ENCODE peak calls at places on chromosomes 3 and 15, in seven cellular contexts. One of them, this sample, is unnamed.

GRCh38 chr15:38683382-38684242 is 119.0 kb upstream of the RASGRP1 start:
- DNase-seq in mesendoderm: peak; percentile 50
- DNase-seq in H9: peak; percentile 49
- DNase-seq in H1: no peak
- DNase-seq in neuronal stem cell: peak; percentile 32
- DNase-seq in IMR-90: peak; percentile 53
- DNase-seq in trophoblast cell: peak; percentile 81
- DNase-seq in this sample: peak; percentile 50

GRCh38 chr15:77276096-77276495 is 143.8 kb downstream of the PEAK1 start:
- DNase-seq in H1: no peak
- DNase-seq in mesendoderm: no peak
- DNase-seq in trophoblast cell: no peak
- DNase-seq in H9: no peak
- DNase-seq in neuronal stem cell: no peak
- DNase-seq in IMR-90: no peak
- DNase-seq in this sample: no peak

GRCh38 chr15:71313806-71314205 is 198.5 kb downstream of the THSD4 start:
- DNase-seq in IMR-90: peak; percentile 82
- DNase-seq in H9: no peak
- DNase-seq in mesendoderm: no peak
- DNase-seq in neuronal stem cell: peak; percentile 88
- DNase-seq in H1: no peak
- DNase-seq in trophoblast cell: no peak
- DNase-seq in this sample: no peak

GRCh38 chr3:39000008-39000450 is 51.7 kb downstream of the SCN11A start:
- DNase-seq in mesendoderm: peak; percentile 91
- DNase-seq in IMR-90: peak; percentile 79
- DNase-seq in neuronal stem cell: peak; percentile 39
- DNase-seq in H9: peak; percentile 39
- DNase-seq in trophoblast cell: peak; percentile 73
- DNase-seq in H1: no peak
- DNase-seq in this sample: peak; percentile 74

GRCh38 chr3:95627697-95628096 is 1186.7 kb upstream of the EPHA6 start:
- DNase-seq in neuronal stem cell: no peak
- DNase-seq in trophoblast cell: no peak
- DNase-seq in mesendoderm: no peak
- DNase-seq in IMR-90: no peak
- DNase-seq in H1: no peak
- DNase-seq in H9: no peak
- DNase-seq in this sample: no peak

GRCh38 chr15:35071071-35071470 is 14.0 kb downstream of the NANOGP8 start:
- DNase-seq in trophoblast cell: peak; percentile 38
- DNase-seq in H9: no peak
- DNase-seq in IMR-90: no peak
- DNase-seq in mesendoderm: no peak
- DNase-seq in H1: no peak
- DNase-seq in neuronal stem cell: no peak
- DNase-seq in this sample: no peak

GRCh38 chr15:64251658-64252057 is 88.8 kb upstream of the PPIB start:
- DNase-seq in neuronal stem cell: no peak
- DNase-seq in IMR-90: no peak
- DNase-seq in H1: no peak
- DNase-seq in mesendoderm: no peak
- DNase-seq in H9: no peak
- DNase-seq in trophoblast cell: no peak
- DNase-seq in this sample: no peak

GRCh38 chr15:34855397-34855796 is 60.0 kb upstream of the ACTC1 start:
- DNase-seq in IMR-90: peak; percentile 79
- DNase-seq in trophoblast cell: no peak
- DNase-seq in mesendoderm: no peak
- DNase-seq in neuronal stem cell: no peak
- DNase-seq in H9: no peak
- DNase-seq in H1: no peak
- DNase-seq in this sample: peak; percentile 67

GRCh38 chr15:43274136-43274535 is 7.4 kb upstream of the TGM5 start:
- DNase-seq in H1: no peak
- DNase-seq in IMR-90: no peak
- DNase-seq in H9: no peak
- DNase-seq in neuronal stem cell: no peak
- DNase-seq in mesendoderm: no peak
- DNase-seq in trophoblast cell: no peak
- DNase-seq in this sample: no peak

GRCh38 chr3:152160350-152161011 is 108.2 kb upstream of the MBNL1 start:
- DNase-seq in IMR-90: no peak
- DNase-seq in H1: no peak
- DNase-seq in H9: no peak
- DNase-seq in neuronal stem cell: no peak
- DNase-seq in mesendoderm: no peak
- DNase-seq in trophoblast cell: no peak
- DNase-seq in this sample: no peak

GRCh38 chr3:62405117-62405516 is 31.8 kb upstream of the FEZF2 start:
- DNase-seq in IMR-90: no peak
- DNase-seq in neuronal stem cell: no peak
- DNase-seq in H9: no peak
- DNase-seq in H1: no peak
- DNase-seq in mesendoderm: no peak
- DNase-seq in trophoblast cell: no peak
- DNase-seq in this sample: no peak

GRCh38 chr15:69446947-69447346 is 5.7 kb upstream of the RPLP1 start:
- DNase-seq in IMR-90: no peak
- DNase-seq in neuronal stem cell: no peak
- DNase-seq in H9: no peak
- DNase-seq in H1: no peak
- DNase-seq in mesendoderm: no peak
- DNase-seq in trophoblast cell: no peak
- DNase-seq in this sample: no peak

GRCh38 chr3:71189480-71189879 is 394.0 kb downstream of the FOXP1 start:
- DNase-seq in trophoblast cell: no peak
- DNase-seq in H9: no peak
- DNase-seq in H1: no peak
- DNase-seq in neuronal stem cell: no peak
- DNase-seq in mesendoderm: no peak
- DNase-seq in IMR-90: peak; percentile 60
- DNase-seq in this sample: peak; percentile 32

GRCh38 chr3:38165722-38166387 is 518 bp downstream of the OXSR1 start:
- DNase-seq in H9: no peak
- DNase-seq in IMR-90: peak; percentile 46
- DNase-seq in trophoblast cell: peak; percentile 66
- DNase-seq in mesendoderm: peak; percentile 61
- DNase-seq in H1: no peak
- DNase-seq in neuronal stem cell: no peak
- DNase-seq in this sample: peak; percentile 73

GRCh38 chr3:42194943-42195510 is 71.0 kb downstream of the CCK start:
- DNase-seq in trophoblast cell: peak; percentile 93
- DNase-seq in H1: no peak
- DNase-seq in mesendoderm: no peak
- DNase-seq in IMR-90: no peak
- DNase-seq in H9: no peak
- DNase-seq in neuronal stem cell: no peak
- DNase-seq in this sample: no peak

GRCh38 chr15:63524316-63525015 is 20.1 kb downstream of the USP3 start:
- DNase-seq in neuronal stem cell: no peak
- DNase-seq in H9: no peak
- DNase-seq in mesendoderm: no peak
- DNase-seq in H1: no peak
- DNase-seq in trophoblast cell: no peak
- DNase-seq in IMR-90: no peak
- DNase-seq in this sample: no peak

GRCh38 chr3:183244981-183245476 is 8.0 kb upstream of the B3GNT5 start:
- DNase-seq in trophoblast cell: no peak
- DNase-seq in H9: no peak
- DNase-seq in mesendoderm: peak; percentile 68
- DNase-seq in H1: no peak
- DNase-seq in neuronal stem cell: no peak
- DNase-seq in IMR-90: no peak
- DNase-seq in this sample: no peak

GRCh38 chr3:116445291-116445841 is at the start of gene LSAMP:
- DNase-seq in trophoblast cell: no peak
- DNase-seq in H1: peak; percentile 41
- DNase-seq in mesendoderm: peak; percentile 75
- DNase-seq in neuronal stem cell: peak; percentile 78
- DNase-seq in H9: peak; percentile 81
- DNase-seq in IMR-90: peak; percentile 35
- DNase-seq in this sample: peak; percentile 60

GRCh38 chr3:171481011-171481410 is 20.8 kb upstream of the TNIK start:
- DNase-seq in trophoblast cell: no peak
- DNase-seq in H9: no peak
- DNase-seq in neuronal stem cell: no peak
- DNase-seq in H1: no peak
- DNase-seq in mesendoderm: peak; percentile 78
- DNase-seq in IMR-90: no peak
- DNase-seq in this sample: no peak

GRCh38 chr15:89150762-89151305 is 62.6 kb downstream of the ABHD2 start:
- DNase-seq in neuronal stem cell: no peak
- DNase-seq in H9: no peak
- DNase-seq in trophoblast cell: no peak
- DNase-seq in H1: no peak
- DNase-seq in mesendoderm: no peak
- DNase-seq in IMR-90: no peak
- DNase-seq in this sample: no peak

DNA sequence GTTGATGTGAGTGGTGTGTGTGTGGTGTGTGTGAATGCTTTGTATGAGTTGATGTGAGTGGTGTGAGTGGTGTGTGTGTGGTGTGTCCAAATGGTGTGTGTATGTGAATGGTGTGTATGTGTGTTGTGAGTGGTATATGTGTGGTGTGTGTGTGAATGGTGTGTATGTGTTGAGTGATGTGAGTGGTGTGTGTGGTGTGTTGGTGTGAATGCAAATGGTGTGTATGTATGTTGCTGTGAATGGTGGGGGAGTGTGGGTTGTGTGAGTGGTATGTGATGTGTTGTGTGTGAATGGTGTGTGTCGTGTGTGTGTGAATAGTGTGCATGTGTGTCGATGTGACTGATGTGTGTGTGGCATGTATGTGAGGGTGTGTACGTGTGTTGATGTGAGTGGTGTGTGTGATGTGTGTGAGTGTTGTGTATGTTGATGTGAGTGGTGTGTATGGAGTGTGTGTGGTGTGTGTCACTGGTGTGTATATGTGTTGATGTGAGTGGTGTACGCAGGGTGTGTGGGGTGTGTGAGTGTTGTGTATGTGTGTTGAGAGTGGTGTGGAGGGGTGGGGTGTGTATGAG is 40.6 kb downstream of the ARNT2 start:
- DNase-seq in neuronal stem cell: no peak
- DNase-seq in H9: no peak
- DNase-seq in H1: no peak
- DNase-seq in IMR-90: no peak
- DNase-seq in mesendoderm: no peak
- DNase-seq in trophoblast cell: no peak
- DNase-seq in this sample: no peak
- H3K23ac ChIP-seq in neuronal stem cell: peak overlapping the region; percentile 45
- H3K23ac ChIP-seq in H9: no peak overlapping the region
- H3K23ac ChIP-seq in H1: no peak overlapping the region
- H3K23ac ChIP-seq in IMR-90: no peak overlapping the region
- H3K23ac ChIP-seq in mesendoderm: no peak overlapping the region
- H3K23ac ChIP-seq in trophoblast cell: no peak overlapping the region
- H3K23ac ChIP-seq in this sample: no peak overlapping the region

GRCh38 chr3:154115332-154115731 is 5.9 kb upstream of the ARHGEF26 start:
- DNase-seq in IMR-90: no peak
- DNase-seq in H1: no peak
- DNase-seq in trophoblast cell: no peak
- DNase-seq in neuronal stem cell: no peak
- DNase-seq in mesendoderm: no peak
- DNase-seq in H9: no peak
- DNase-seq in this sample: no peak
- H3K23ac ChIP-seq in IMR-90: no peak overlapping the region
- H3K23ac ChIP-seq in H1: no peak overlapping the region
- H3K23ac ChIP-seq in trophoblast cell: no peak overlapping the region
- H3K23ac ChIP-seq in neuronal stem cell: no peak overlapping the region
- H3K23ac ChIP-seq in mesendoderm: no peak overlapping the region
- H3K23ac ChIP-seq in H9: no peak overlapping the region
- H3K23ac ChIP-seq in this sample: no peak overlapping the region

DNA sequence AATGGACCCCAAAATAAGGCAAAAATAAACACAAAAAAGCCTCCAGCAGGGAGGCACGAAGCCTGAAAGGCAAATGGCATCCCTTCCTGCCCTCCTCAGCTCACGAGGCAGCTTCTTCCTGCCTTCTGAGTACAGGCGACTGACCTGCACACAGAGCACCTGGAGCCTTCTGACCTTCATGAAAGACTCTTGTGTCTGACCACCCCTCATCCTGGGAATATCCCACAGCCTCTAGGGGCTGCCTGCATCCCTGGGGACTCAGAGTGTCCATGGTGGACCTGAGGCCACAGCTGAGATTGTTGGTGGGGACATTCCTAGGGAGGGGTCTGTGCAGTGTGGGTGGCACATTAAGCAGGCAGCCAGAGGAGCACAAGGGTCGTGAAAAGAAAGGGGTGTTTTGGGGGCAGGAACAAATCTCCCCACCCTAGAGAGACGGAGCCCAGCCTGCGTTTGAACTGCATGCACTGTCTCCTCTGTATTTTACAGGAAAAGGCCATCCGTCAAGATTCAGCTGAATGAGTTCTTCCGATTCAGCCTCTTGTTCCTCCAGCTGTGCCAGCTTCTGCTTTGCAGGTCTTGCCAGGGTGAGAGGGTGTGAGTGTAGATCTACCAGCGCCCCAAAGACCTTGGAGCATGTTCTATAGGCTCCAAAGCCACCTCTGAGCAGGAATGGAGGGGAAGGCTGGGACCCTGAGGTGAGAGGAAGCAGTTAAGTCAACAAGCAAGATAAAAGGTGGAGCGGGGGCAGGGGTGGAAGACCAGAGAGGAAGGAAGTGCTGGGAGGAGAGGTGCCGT is 80.4 kb upstream of the MEF2A start:
- DNase-seq in H9: no peak
- DNase-seq in H1: no peak
- DNase-seq in IMR-90: no peak
- DNase-seq in trophoblast cell: no peak
- DNase-seq in mesendoderm: peak; percentile 45
- DNase-seq in neuronal stem cell: no peak
- DNase-seq in this sample: no peak
- H3K23ac ChIP-seq in H9: no peak overlapping the region
- H3K23ac ChIP-seq in H1: no peak overlapping the region
- H3K23ac ChIP-seq in IMR-90: no peak overlapping the region
- H3K23ac ChIP-seq in trophoblast cell: no peak overlapping the region
- H3K23ac ChIP-seq in mesendoderm: no peak overlapping the region
- H3K23ac ChIP-seq in neuronal stem cell: no peak overlapping the region
- H3K23ac ChIP-seq in this sample: no peak overlapping the region

GRCh38 chr3:105847865-105848264 is 20.9 kb downstream of the CBLB start:
- DNase-seq in IMR-90: no peak
- DNase-seq in neuronal stem cell: no peak
- DNase-seq in trophoblast cell: no peak
- DNase-seq in H1: no peak
- DNase-seq in H9: no peak
- DNase-seq in mesendoderm: no peak
- DNase-seq in this sample: no peak

GRCh38 chr3:105846809-105847208 is 22.0 kb downstream of the CBLB start:
- DNase-seq in neuronal stem cell: no peak
- DNase-seq in mesendoderm: no peak
- DNase-seq in H9: no peak
- DNase-seq in IMR-90: no peak
- DNase-seq in H1: no peak
- DNase-seq in trophoblast cell: no peak
- DNase-seq in this sample: no peak

GRCh38 chr3:105845488-105845887 is 23.3 kb downstream of the CBLB start:
- DNase-seq in trophoblast cell: no peak
- DNase-seq in mesendoderm: peak; percentile 56
- DNase-seq in H9: no peak
- DNase-seq in IMR-90: no peak
- DNase-seq in H1: no peak
- DNase-seq in neuronal stem cell: no peak
- DNase-seq in this sample: no peak

GRCh38 chr3:105848821-105849220 is 20.0 kb downstream of the CBLB start:
- DNase-seq in neuronal stem cell: no peak
- DNase-seq in H9: no peak
- DNase-seq in H1: no peak
- DNase-seq in mesendoderm: no peak
- DNase-seq in trophoblast cell: no peak
- DNase-seq in IMR-90: no peak
- DNase-seq in this sample: no peak

GRCh38 chr3:105847452-105847851 is 21.4 kb downstream of the CBLB start:
- DNase-seq in H9: no peak
- DNase-seq in neuronal stem cell: no peak
- DNase-seq in mesendoderm: no peak
- DNase-seq in trophoblast cell: no peak
- DNase-seq in IMR-90: no peak
- DNase-seq in H1: no peak
- DNase-seq in this sample: no peak
- H3K23ac ChIP-seq in H9: no peak overlapping the region
- H3K23ac ChIP-seq in neuronal stem cell: no peak overlapping the region
- H3K23ac ChIP-seq in mesendoderm: no peak overlapping the region
- H3K23ac ChIP-seq in trophoblast cell: no peak overlapping the region
- H3K23ac ChIP-seq in IMR-90: no peak overlapping the region
- H3K23ac ChIP-seq in H1: no peak overlapping the region
- H3K23ac ChIP-seq in this sample: no peak overlapping the region

This sample was measured in mesenchymal stem cell.